ENCODE peak calls at places on chromosomes 1 and 21, in six cellular contexts. W, Z, D, A, C and F are unnamed samples.

GRCh38 chr1:173507205-173507846 is 30.2 kb downstream of the PRDX6 start:
- DNase-seq in Z (no peak), D (no peak), C (no peak), W (no peak), A (no peak), F (no peak)

GRCh38 chr21:39115659-39116235 is 67.5 kb downstream of the PSMG1 start:
- DNase-seq in D (no peak), Z (no peak), A (no peak), C (no peak), W (no peak), F (no peak)

GRCh38 chr1:11069233-11069950 is 9.6 kb upstream of the SRM start:
- DNase-seq in A (no peak), C (peak; percentile 22), W (no peak), D (no peak), Z (no peak), F (no peak)

GRCh38 chr21:44878053-44878982 is 4.8 kb upstream of the PTTG1IP start:
- DNase-seq in A (no peak), Z (no peak), D (no peak), C (no peak), W (no peak), F (no peak)

GRCh38 chr1:153626929-153627796 is at the start of gene S100A13:
- DNase-seq in W (peak; percentile 30), D (peak; percentile 82), Z (no peak), A (no peak), C (peak; percentile 87), F (no peak)

GRCh38 chr1:213315571-213315970 is 264.5 kb downstream of the RPS6KC1 start:
- DNase-seq in A (no peak), Z (no peak), D (no peak), C (no peak), W (no peak), F (no peak)

GRCh38 chr1:171664976-171665375 is 12.5 kb upstream of the MYOC start:
- DNase-seq in C (no peak), Z (no peak), A (no peak), W (no peak), D (no peak), F (no peak)

GRCh38 chr1:223553957-223554356 is 111.5 kb downstream of the CAPN8 start:
- DNase-seq in W (no peak), D (no peak), A (no peak), C (no peak), Z (no peak), F (no peak)

GRCh38 chr1:107698161-107698560 is 266.8 kb downstream of the VAV3 start:
- DNase-seq in D (no peak), W (no peak), Z (no peak), A (no peak), C (no peak), F (no peak)

GRCh38 chr1:147095691-147096090 is 76.6 kb downstream of the PRKAB2 start:
- DNase-seq in Z (no peak), C (no peak), D (no peak), W (no peak), A (no peak), F (no peak)

GRCh38 chr1:218377143-218377660 is 32.1 kb downstream of the TGFB2 start:
- DNase-seq in A (no peak), C (no peak), D (no peak), W (no peak), Z (peak; percentile 52), F (peak; percentile 13)

GRCh38 chr1:225567789-225568188 is 85.1 kb downstream of the ENAH start:
- DNase-seq in A (no peak), W (no peak), C (no peak), D (no peak), Z (no peak), F (no peak)

GRCh38 chr1:199226163-199226562 is 587.3 kb downstream of the PTPRC start:
- DNase-seq in A (no peak), Z (no peak), D (no peak), W (no peak), C (no peak), F (peak; percentile 22)

GRCh38 chr1:32898056-32898455 is 3.1 kb downstream of the TMEM54 start:
- DNase-seq in A (peak; percentile 2), C (peak; percentile 30), D (no peak), W (no peak), Z (no peak), F (no peak)

GRCh38 chr1:221264848-221265247 is 385.6 kb downstream of the HLX start:
- DNase-seq in A (no peak), Z (no peak), D (no peak), W (no peak), C (no peak), F (no peak)

GRCh38 chr21:16330340-16331319 is 600.8 kb downstream of the USP25 start:
- DNase-seq in Z (no peak), C (no peak), A (peak; percentile 39), D (no peak), W (no peak), F (no peak)

GRCh38 chr21:21547368-21547953 is 549.3 kb downstream of the NCAM2 start:
- DNase-seq in C (no peak), Z (no peak), A (no peak), D (no peak), W (no peak), F (no peak)

GRCh38 chr21:29287383-29287782 is 11.3 kb upstream of the BACH1 start:
- DNase-seq in D (no peak), A (no peak), W (no peak), C (no peak), Z (no peak), F (no peak)

GRCh38 chr1:8847990-8848389 is 30.5 kb downstream of the ENO1 start:
- DNase-seq in W (no peak), Z (no peak), D (no peak), A (no peak), C (no peak), F (no peak)

GRCh38 chr1:175354080-175354479 is 161.5 kb upstream of the KIAA0040 start:
- DNase-seq in D (no peak), C (no peak), W (no peak), A (no peak), Z (no peak), F (no peak)

GRCh38 chr1:177600936-177601335 is 368.9 kb downstream of the SEC16B start:
- DNase-seq in W (no peak), A (no peak), C (no peak), D (no peak), Z (no peak), F (no peak)

GRCh38 chr1:27726173-27726793 is 522 bp downstream of the FAM76A start:
- DNase-seq in A (peak; percentile 84), Z (peak; percentile 60), D (peak; percentile 60), W (no peak), C (peak; percentile 74), F (no peak)

GRCh38 chr1:64754166-64754565 is 9.3 kb downstream of the RAVER2 start:
- DNase-seq in W (no peak), Z (no peak), C (no peak), A (no peak), D (no peak), F (no peak)

GRCh38 chr1:209485167-209485566 is 98.3 kb upstream of the CAMK1G start:
- DNase-seq in C (no peak), A (no peak), Z (no peak), W (no peak), D (no peak), F (no peak)

GRCh38 chr1:160376525-160377131 is 9.8 kb downstream of the NHLH1 start:
- DNase-seq in C (no peak), W (no peak), Z (peak; percentile 53), D (no peak), A (peak; percentile 79), F (peak; percentile 71)

GRCh38 chr1:232403017-232403714 is 226.8 kb downstream of the SIPA1L2 start:
- DNase-seq in W (no peak), C (no peak), A (no peak), Z (no peak), D (no peak), F (no peak)

DNA sequence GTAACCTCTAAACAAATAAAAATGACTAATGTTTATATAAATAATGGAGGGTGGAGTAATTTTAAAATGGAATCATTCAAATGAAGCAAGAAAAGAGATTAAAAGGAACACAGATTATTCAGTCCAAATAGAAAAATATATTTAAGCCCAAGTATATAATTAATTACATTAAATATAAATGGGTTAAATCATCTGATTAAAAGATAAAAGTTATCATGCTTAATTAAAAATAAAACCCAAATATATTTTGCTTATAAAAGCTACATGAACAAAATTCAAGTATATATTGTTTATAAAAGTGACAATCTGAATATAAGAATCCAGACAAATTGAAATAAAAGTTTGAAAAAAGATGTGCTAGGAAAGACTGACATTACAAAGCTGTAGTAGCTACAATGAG is 63.9 kb upstream of the ACTRT2 start:
- DNase-seq in D (no peak), Z (no peak), W (no peak), A (no peak), C (no peak), F (no peak)
- H3K9me3 ChIP-seq in D (peaks cover 50% of the 10 kb centered on the region), Z (no peaks in the 10 kb centered on the region), W (peaks cover 17% of the 10 kb centered on the region), A (no peaks in the 10 kb centered on the region), C (no peaks in the 10 kb centered on the region), F (peaks cover 4% of the 10 kb centered on the region)

GRCh38 chr1:243582321-243582720 is 267.7 kb downstream of the AKT3 start:
- DNase-seq in W (no peak), D (no peak), Z (no peak), A (no peak), C (no peak), F (no peak)
- H3K9me3 ChIP-seq in W (peaks cover 21% of the 10 kb centered on the region), D (peaks cover 37% of the 10 kb centered on the region), Z (peaks cover 8% of the 10 kb centered on the region), A (peaks cover 7% of the 10 kb centered on the region), C (no peaks in the 10 kb centered on the region), F (peaks cover 16% of the 10 kb centered on the region)

GRCh38 chr1:248114890-248115289 is 19.9 kb downstream of the OR2L13 start:
- DNase-seq in Z (no peak), D (no peak), W (no peak), C (no peak), A (peak; percentile 8), F (no peak)

GRCh38 chr1:248111157-248111556 is 16.2 kb downstream of the OR2L13 start:
- DNase-seq in Z (no peak), C (no peak), W (no peak), D (no peak), A (no peak), F (no peak)
- H3K9me3 ChIP-seq in Z (no peaks in the 10 kb centered on the region), C (no peaks in the 10 kb centered on the region), W (peaks cover 13% of the 10 kb centered on the region), D (peaks cover 66% of the 10 kb centered on the region), A (peaks cover 4% of the 10 kb centered on the region), F (peaks cover 31% of the 10 kb centered on the region)

GRCh38 chr1:244573768-244574167 is 79.2 kb upstream of the DESI2 start:
- DNase-seq in A (no peak), C (no peak), W (no peak), Z (no peak), D (no peak), F (no peak)
- H3K9me3 ChIP-seq in A (peaks cover 23% of the 10 kb centered on the region), C (no peaks in the 10 kb centered on the region), W (peaks cover 47% of the 10 kb centered on the region), Z (peaks cover 16% of the 10 kb centered on the region), D (peaks cover 64% of the 10 kb centered on the region), F (peaks cover 28% of the 10 kb centered on the region)

GRCh38 chr1:2972879-2973575 is 48.2 kb upstream of the ACTRT2 start:
- DNase-seq in C (no peak), Z (peak; percentile 45), D (no peak), A (no peak), W (no peak), F (no peak)
- H3K9me3 ChIP-seq in C (no peaks in the 10 kb centered on the region), Z (no peaks in the 10 kb centered on the region), D (no peaks in the 10 kb centered on the region), A (no peaks in the 10 kb centered on the region), W (no peaks in the 10 kb centered on the region), F (no peaks in the 10 kb centered on the region)

DNA sequence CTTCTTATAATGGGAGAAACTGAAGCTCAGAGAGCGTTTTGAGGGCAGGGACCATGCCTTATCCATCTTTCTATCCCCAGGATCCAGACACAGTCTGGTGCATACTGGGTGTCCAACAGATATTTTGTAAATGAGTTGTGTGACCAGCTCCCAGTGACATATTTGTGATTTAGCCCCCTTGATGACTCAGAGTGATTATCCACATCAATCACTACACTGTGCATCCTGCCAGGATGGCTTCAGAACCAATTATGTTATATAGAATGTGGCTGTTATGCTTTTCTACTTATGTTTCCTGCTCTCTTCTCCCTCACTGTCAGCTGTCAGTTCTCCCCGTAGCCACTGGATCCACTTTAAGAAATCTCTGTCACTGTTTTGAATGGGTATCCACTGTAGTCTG is 11.3 kb downstream of the OLFML3 start:
- DNase-seq in D (no peak), A (no peak), W (no peak), C (no peak), Z (no peak), F (no peak)
- H3K9me3 ChIP-seq in D (peaks cover 16% of the 10 kb centered on the region), A (peaks cover 3% of the 10 kb centered on the region), W (peaks cover 16% of the 10 kb centered on the region), C (no peaks in the 10 kb centered on the region), Z (peaks cover 6% of the 10 kb centered on the region), F (peaks cover 20% of the 10 kb centered on the region)